ENCODE peak calls at places on chromosome 4, in seven cellular contexts. Z is astrocyte; F is SJSA1; X is ELR; K is NCI-H1417 treated with DMSO at 0.1 percent for 48 hours; V is activated T-cell treated with anti-CD3 and anti-CD28 coated beads, Interleukin-2, amount 50 U/mL, for 72 hours; W is cardiac fibroblast. E is an unnamed sample.

GRCh38 chr4:81314196-81314896 is 99.3 kb upstream of the PRKG2 start:
- DNase-seq in K (no peak), V (no peak), W (peak), F (no peak), X (no peak), Z (no peak), E (no peak)

GRCh38 chr4:109014593-109015412 is 251.9 kb upstream of the ETNPPL start:
- DNase-seq in Z (no peak), V (no peak), X (no peak), W (no peak), F (no peak), K (no peak), E (no peak)

GRCh38 chr4:181548873-181549541 is 694.2 kb upstream of the TENM3 start:
- DNase-seq in V (no peak), Z (peak), F (peak), K (no peak), W (peak), X (peak), E (no peak)

GRCh38 chr4:498328-498919 is 532 bp downstream of the ZNF721 start:
- DNase-seq in X (peak), V (no peak), W (no peak), K (no peak), F (no peak), Z (peak), E (no peak)

GRCh38 chr4:77465271-77465670 is 140.3 kb upstream of the CXCL13 start:
- DNase-seq in X (peak), V (peak), Z (no peak), K (no peak), W (peak), F (no peak), E (peak)

GRCh38 chr4:36737691-36738090 is 456.3 kb downstream of the DTHD1 start:
- DNase-seq in V (no peak), Z (no peak), X (no peak), W (no peak), K (no peak), F (no peak), E (no peak)

GRCh38 chr4:78004270-78004669 is 52.9 kb upstream of the FRAS1 start:
- DNase-seq in K (no peak), W (no peak), F (no peak), V (no peak), X (peak), Z (peak), E (no peak)

GRCh38 chr4:83113429-83113786 is 1.1 kb downstream of the PLAC8 start:
- DNase-seq in V (no peak), K (no peak), W (no peak), Z (no peak), X (peak), F (peak), E (no peak)

GRCh38 chr4:83686166-83686565 is 150.3 kb downstream of the GPAT3 start:
- DNase-seq in X (peak), F (no peak), Z (no peak), W (no peak), V (no peak), K (no peak), E (no peak)

GRCh38 chr4:66572949-66573348 is 902.7 kb upstream of the EPHA5 start:
- DNase-seq in F (no peak), W (peak), K (no peak), V (no peak), Z (peak), X (peak), E (no peak)

GRCh38 chr4:182916483-182917181 is 554 bp downstream of the DCTD start:
- DNase-seq in V (peak), F (peak), X (peak), W (peak), Z (peak), K (peak), E (no peak)

GRCh38 chr4:56696056-56696455 is 15.0 kb upstream of the HOPX start:
- DNase-seq in W (no peak), V (no peak), K (no peak), X (no peak), F (no peak), Z (no peak), E (no peak)

GRCh38 chr4:153514001-153514526 is 47.9 kb downstream of the TMEM131L start:
- DNase-seq in K (no peak), W (peak), V (no peak), X (peak), Z (peak), F (peak), E (no peak)

GRCh38 chr4:171308661-171309060 is 504.5 kb upstream of the GALNTL6 start:
- DNase-seq in V (no peak), Z (no peak), F (no peak), X (no peak), W (no peak), K (peak), E (no peak)

GRCh38 chr4:96677499-96677898 is 837.6 kb downstream of the PDHA2 start:
- DNase-seq in W (peak), X (no peak), F (no peak), V (no peak), K (no peak), Z (peak), E (no peak)

GRCh38 chr4:87632469-87632868 is 17.6 kb upstream of the DMP1 start:
- DNase-seq in W (peak), Z (peak), K (no peak), F (no peak), X (peak), V (no peak), E (no peak)

GRCh38 chr4:172813359-172813923 is 355.2 kb upstream of the GALNT7 start:
- DNase-seq in F (no peak), V (no peak), Z (peak), K (no peak), X (peak), W (no peak), E (no peak)

GRCh38 chr4:15837591-15837990 is 59.5 kb downstream of the CD38 start:
- DNase-seq in V (no peak), X (no peak), Z (no peak), K (no peak), F (no peak), W (no peak), E (no peak)

GRCh38 chr4:106238819-106239420 is 77.1 kb downstream of the TBCK start:
- DNase-seq in K (no peak), W (peak), F (no peak), Z (peak), X (peak), V (no peak), E (peak)

GRCh38 chr4:146342600-146343192 is 128.4 kb downstream of the REELD1 start:
- DNase-seq in F (no peak), V (peak), W (peak), X (peak), Z (peak), K (no peak), E (peak)

GRCh38 chr4:128338634-128339355 is 51.2 kb upstream of the PGRMC2 start:
- DNase-seq in K (no peak), F (peak), V (no peak), W (peak), Z (peak), X (peak), E (no peak)

GRCh38 chr4:73836373-73837269 is at the start of gene CXCL6:
- DNase-seq in V (no peak), W (peak), K (no peak), X (peak), F (no peak), Z (no peak), E (peak)

GRCh38 chr4:152713951-152714705 is 34.3 kb upstream of the TMEM154 start:
- DNase-seq in V (no peak), K (no peak), Z (no peak), F (no peak), X (no peak), W (no peak), E (no peak)